ENCODE peak calls at places on chromosomes 16 and 17, in seven cellular contexts. One of them, this sample, is unnamed.

GRCh38 chr16:83187404-83187803 is 560.6 kb downstream of the CDH13 start:
- DNase-seq in GM23338: no peak
- DNase-seq in naive thymus-derived CD8-positive, alpha-beta T cell: no peak
- DNase-seq in iris pigment epithelial cell: peak; percentile 88
- DNase-seq in HT1080: peak; percentile 91
- DNase-seq in nephron progenitor cell: no peak
- DNase-seq in amygdala: no peak
- DNase-seq in this sample: peak; percentile 90

GRCh38 chr16:83806721-83807120 is 1.1 kb upstream of the HSBP1 start:
- DNase-seq in GM23338: no peak
- DNase-seq in naive thymus-derived CD8-positive, alpha-beta T cell: no peak
- DNase-seq in iris pigment epithelial cell: no peak
- DNase-seq in HT1080: no peak
- DNase-seq in nephron progenitor cell: no peak
- DNase-seq in amygdala: no peak
- DNase-seq in this sample: no peak

GRCh38 chr16:519425-519824 is 8.1 kb upstream of the CAPN15 start:
- DNase-seq in GM23338: no peak
- DNase-seq in naive thymus-derived CD8-positive, alpha-beta T cell: no peak
- DNase-seq in iris pigment epithelial cell: no peak
- DNase-seq in HT1080: no peak
- DNase-seq in nephron progenitor cell: no peak
- DNase-seq in amygdala: no peak
- DNase-seq in this sample: no peak

GRCh38 chr17:4329838-4330237 is 36.6 kb downstream of the UBE2G1 start:
- DNase-seq in GM23338: no peak
- DNase-seq in naive thymus-derived CD8-positive, alpha-beta T cell: no peak
- DNase-seq in iris pigment epithelial cell: peak; percentile 94
- DNase-seq in HT1080: peak; percentile 82
- DNase-seq in nephron progenitor cell: no peak
- DNase-seq in amygdala: no peak
- DNase-seq in this sample: peak; percentile 95

GRCh38 chr16:2250652-2251280 is 621 bp downstream of the ECI1 start:
- DNase-seq in GM23338: peak; percentile 47
- DNase-seq in naive thymus-derived CD8-positive, alpha-beta T cell: no peak
- DNase-seq in iris pigment epithelial cell: peak; percentile 43
- DNase-seq in HT1080: peak; percentile 55
- DNase-seq in nephron progenitor cell: peak; percentile 30
- DNase-seq in amygdala: no peak
- DNase-seq in this sample: peak; percentile 49

GRCh38 chr17:63824362-63824761 is 2.9 kb upstream of the PSMC5 start:
- DNase-seq in GM23338: no peak
- DNase-seq in naive thymus-derived CD8-positive, alpha-beta T cell: no peak
- DNase-seq in iris pigment epithelial cell: no peak
- DNase-seq in HT1080: no peak
- DNase-seq in nephron progenitor cell: no peak
- DNase-seq in amygdala: no peak
- DNase-seq in this sample: no peak

GRCh38 chr17:28911411-28912045 is 8.6 kb upstream of the DHRS13 start:
- DNase-seq in GM23338: no peak
- DNase-seq in naive thymus-derived CD8-positive, alpha-beta T cell: no peak
- DNase-seq in iris pigment epithelial cell: no peak
- DNase-seq in HT1080: no peak
- DNase-seq in nephron progenitor cell: no peak
- DNase-seq in amygdala: no peak
- DNase-seq in this sample: no peak

GRCh38 chr17:57566724-57567123 is 178.4 kb downstream of the CCDC182 start:
- DNase-seq in GM23338: no peak
- DNase-seq in naive thymus-derived CD8-positive, alpha-beta T cell: no peak
- DNase-seq in iris pigment epithelial cell: no peak
- DNase-seq in HT1080: no peak
- DNase-seq in nephron progenitor cell: no peak
- DNase-seq in amygdala: no peak
- DNase-seq in this sample: no peak

GRCh38 chr17:43217614-43218087 is 6.0 kb downstream of the TMEM106A start:
- DNase-seq in GM23338: no peak
- DNase-seq in naive thymus-derived CD8-positive, alpha-beta T cell: no peak
- DNase-seq in iris pigment epithelial cell: no peak
- DNase-seq in HT1080: peak; percentile 17
- DNase-seq in nephron progenitor cell: no peak
- DNase-seq in amygdala: no peak
- DNase-seq in this sample: no peak

GRCh38 chr16:25413962-25414361 is 156.3 kb upstream of the ZKSCAN2 start:
- DNase-seq in GM23338: no peak
- DNase-seq in naive thymus-derived CD8-positive, alpha-beta T cell: no peak
- DNase-seq in iris pigment epithelial cell: peak; percentile 1
- DNase-seq in HT1080: no peak
- DNase-seq in nephron progenitor cell: no peak
- DNase-seq in amygdala: no peak
- DNase-seq in this sample: peak; percentile 2

GRCh38 chr17:75806822-75807500 is 22.4 kb downstream of the UNK start:
- DNase-seq in GM23338: no peak
- DNase-seq in naive thymus-derived CD8-positive, alpha-beta T cell: no peak
- DNase-seq in iris pigment epithelial cell: no peak
- DNase-seq in HT1080: no peak
- DNase-seq in nephron progenitor cell: no peak
- DNase-seq in amygdala: no peak
- DNase-seq in this sample: no peak

GRCh38 chr16:377419-377951 is 4.3 kb downstream of the PGAP6 start:
- DNase-seq in GM23338: no peak
- DNase-seq in naive thymus-derived CD8-positive, alpha-beta T cell: no peak
- DNase-seq in iris pigment epithelial cell: no peak
- DNase-seq in HT1080: no peak
- DNase-seq in nephron progenitor cell: no peak
- DNase-seq in amygdala: no peak
- DNase-seq in this sample: no peak

GRCh38 chr16:49581630-49582298 is 208.2 kb downstream of the C16orf78 start:
- DNase-seq in GM23338: no peak
- DNase-seq in naive thymus-derived CD8-positive, alpha-beta T cell: no peak
- DNase-seq in iris pigment epithelial cell: no peak
- DNase-seq in HT1080: no peak
- DNase-seq in nephron progenitor cell: no peak
- DNase-seq in amygdala: no peak
- DNase-seq in this sample: no peak

GRCh38 chr16:2675714-2676113 is 6.6 kb upstream of the KCTD5 start:
- DNase-seq in GM23338: no peak
- DNase-seq in naive thymus-derived CD8-positive, alpha-beta T cell: no peak
- DNase-seq in iris pigment epithelial cell: no peak
- DNase-seq in HT1080: peak; percentile 85
- DNase-seq in nephron progenitor cell: no peak
- DNase-seq in amygdala: no peak
- DNase-seq in this sample: no peak

GRCh38 chr16:56356276-56357241 is 68.8 kb downstream of the AMFR start:
- DNase-seq in GM23338: peak; percentile 92
- DNase-seq in naive thymus-derived CD8-positive, alpha-beta T cell: peak; percentile 41
- DNase-seq in iris pigment epithelial cell: peak; percentile 90
- DNase-seq in HT1080: peak; percentile 90
- DNase-seq in nephron progenitor cell: peak; percentile 84
- DNase-seq in amygdala: no peak
- DNase-seq in this sample: peak; percentile 83

GRCh38 chr16:11909653-11910551 is 5.9 kb downstream of the GSPT1 start:
- DNase-seq in GM23338: no peak
- DNase-seq in naive thymus-derived CD8-positive, alpha-beta T cell: no peak
- DNase-seq in iris pigment epithelial cell: peak; percentile 57
- DNase-seq in HT1080: no peak
- DNase-seq in nephron progenitor cell: no peak
- DNase-seq in amygdala: no peak
- DNase-seq in this sample: no peak

GRCh38 chr17:6059406-6059805 is 10.8 kb upstream of the WSCD1 start:
- DNase-seq in GM23338: no peak
- DNase-seq in naive thymus-derived CD8-positive, alpha-beta T cell: no peak
- DNase-seq in iris pigment epithelial cell: no peak
- DNase-seq in HT1080: no peak
- DNase-seq in nephron progenitor cell: no peak
- DNase-seq in amygdala: no peak
- DNase-seq in this sample: no peak

GRCh38 chr16:14531101-14531500 is 99.0 kb downstream of the PARN start:
- DNase-seq in GM23338: no peak
- DNase-seq in naive thymus-derived CD8-positive, alpha-beta T cell: no peak
- DNase-seq in iris pigment epithelial cell: no peak
- DNase-seq in HT1080: no peak
- DNase-seq in nephron progenitor cell: no peak
- DNase-seq in amygdala: no peak
- DNase-seq in this sample: no peak

GRCh38 chr16:25210758-25211157 is 6.0 kb upstream of the AQP8 start:
- DNase-seq in GM23338: no peak
- DNase-seq in naive thymus-derived CD8-positive, alpha-beta T cell: no peak
- DNase-seq in iris pigment epithelial cell: peak; percentile 90
- DNase-seq in HT1080: peak; percentile 96
- DNase-seq in nephron progenitor cell: no peak
- DNase-seq in amygdala: no peak
- DNase-seq in this sample: peak; percentile 92

GRCh38 chr16:51359141-51359960 is 208.3 kb upstream of the SALL1 start:
- DNase-seq in GM23338: peak; percentile 68
- DNase-seq in naive thymus-derived CD8-positive, alpha-beta T cell: no peak
- DNase-seq in iris pigment epithelial cell: peak; percentile 3
- DNase-seq in HT1080: no peak
- DNase-seq in nephron progenitor cell: peak; percentile 19
- DNase-seq in amygdala: peak; percentile 48
- DNase-seq in this sample: no peak

GRCh38 chr16:2804728-2805127 is 6.5 kb downstream of the PRSS41 start:
- DNase-seq in GM23338: no peak
- DNase-seq in naive thymus-derived CD8-positive, alpha-beta T cell: no peak
- DNase-seq in iris pigment epithelial cell: no peak
- DNase-seq in HT1080: no peak
- DNase-seq in nephron progenitor cell: no peak
- DNase-seq in amygdala: no peak
- DNase-seq in this sample: no peak

GRCh38 chr16:88534731-88535141 is 35.5 kb upstream of the ZC3H18 start:
- DNase-seq in GM23338: peak; percentile 65
- DNase-seq in naive thymus-derived CD8-positive, alpha-beta T cell: peak; percentile 25
- DNase-seq in iris pigment epithelial cell: peak; percentile 67
- DNase-seq in HT1080: no peak
- DNase-seq in nephron progenitor cell: peak; percentile 65
- DNase-seq in amygdala: no peak
- DNase-seq in this sample: no peak

GRCh38 chr17:75239214-75239613 is 22.2 kb downstream of the GGA3 start:
- DNase-seq in GM23338: no peak
- DNase-seq in naive thymus-derived CD8-positive, alpha-beta T cell: no peak
- DNase-seq in iris pigment epithelial cell: no peak
- DNase-seq in HT1080: no peak
- DNase-seq in nephron progenitor cell: no peak
- DNase-seq in amygdala: no peak
- DNase-seq in this sample: no peak

GRCh38 chr17:62099532-62099931 is 34.5 kb upstream of the MED13 start:
- DNase-seq in GM23338: no peak
- DNase-seq in naive thymus-derived CD8-positive, alpha-beta T cell: no peak
- DNase-seq in iris pigment epithelial cell: no peak
- DNase-seq in HT1080: no peak
- DNase-seq in nephron progenitor cell: no peak
- DNase-seq in amygdala: no peak
- DNase-seq in this sample: no peak

GRCh38 chr17:16926591-16927451 is 45.1 kb downstream of the TNFRSF13B start:
- DNase-seq in GM23338: no peak
- DNase-seq in naive thymus-derived CD8-positive, alpha-beta T cell: no peak
- DNase-seq in iris pigment epithelial cell: peak; percentile 21
- DNase-seq in HT1080: peak; percentile 45
- DNase-seq in nephron progenitor cell: no peak
- DNase-seq in amygdala: no peak
- DNase-seq in this sample: peak; percentile 41

GRCh38 chr17:62761884-62762283 is 46.2 kb downstream of the MARCHF10 start:
- DNase-seq in GM23338: peak; percentile 80
- DNase-seq in naive thymus-derived CD8-positive, alpha-beta T cell: no peak
- DNase-seq in iris pigment epithelial cell: no peak
- DNase-seq in HT1080: peak; percentile 38
- DNase-seq in nephron progenitor cell: no peak
- DNase-seq in amygdala: no peak
- DNase-seq in this sample: peak; percentile 34

GRCh38 chr16:84874004-84874435 is 54.2 kb downstream of the CRISPLD2 start:
- DNase-seq in GM23338: no peak
- DNase-seq in naive thymus-derived CD8-positive, alpha-beta T cell: no peak
- DNase-seq in iris pigment epithelial cell: peak; percentile 20
- DNase-seq in HT1080: no peak
- DNase-seq in nephron progenitor cell: no peak
- DNase-seq in amygdala: no peak
- DNase-seq in this sample: no peak

GRCh38 chr17:34171245-34171818 is 83.8 kb upstream of the CCL2 start:
- DNase-seq in GM23338: peak; percentile 88
- DNase-seq in naive thymus-derived CD8-positive, alpha-beta T cell: peak; percentile 43
- DNase-seq in iris pigment epithelial cell: peak; percentile 69
- DNase-seq in HT1080: peak; percentile 52
- DNase-seq in nephron progenitor cell: peak; percentile 64
- DNase-seq in amygdala: no peak
- DNase-seq in this sample: peak; percentile 64

GRCh38 chr16:86442703-86443102 is 67.6 kb upstream of the FOXF1 start:
- DNase-seq in GM23338: no peak
- DNase-seq in naive thymus-derived CD8-positive, alpha-beta T cell: no peak
- DNase-seq in iris pigment epithelial cell: no peak
- DNase-seq in HT1080: no peak
- DNase-seq in nephron progenitor cell: no peak
- DNase-seq in amygdala: no peak
- DNase-seq in this sample: no peak

GRCh38 chr17:72376486-72377345 is 255.9 kb downstream of the SOX9 start:
- DNase-seq in GM23338: no peak
- DNase-seq in naive thymus-derived CD8-positive, alpha-beta T cell: no peak
- DNase-seq in iris pigment epithelial cell: no peak
- DNase-seq in HT1080: no peak
- DNase-seq in nephron progenitor cell: peak; percentile 32
- DNase-seq in amygdala: no peak
- DNase-seq in this sample: no peak

GRCh38 chr17:77744268-77744988 is 214.1 kb upstream of the TNRC6C start:
- DNase-seq in GM23338: no peak
- DNase-seq in naive thymus-derived CD8-positive, alpha-beta T cell: no peak
- DNase-seq in iris pigment epithelial cell: no peak
- DNase-seq in HT1080: no peak
- DNase-seq in nephron progenitor cell: no peak
- DNase-seq in amygdala: no peak
- DNase-seq in this sample: no peak

GRCh38 chr16:1923299-1924034 is 5.3 kb upstream of the HS3ST6 start:
- DNase-seq in GM23338: peak; percentile 83
- DNase-seq in naive thymus-derived CD8-positive, alpha-beta T cell: no peak
- DNase-seq in iris pigment epithelial cell: peak; percentile 22
- DNase-seq in HT1080: peak; percentile 54
- DNase-seq in nephron progenitor cell: peak; percentile 76
- DNase-seq in amygdala: no peak
- DNase-seq in this sample: peak; percentile 92

GRCh38 chr17:61324540-61324868 is 75.1 kb upstream of the TBX2 start:
- DNase-seq in GM23338: no peak
- DNase-seq in naive thymus-derived CD8-positive, alpha-beta T cell: no peak
- DNase-seq in iris pigment epithelial cell: peak; percentile 66
- DNase-seq in HT1080: peak; percentile 56
- DNase-seq in nephron progenitor cell: no peak
- DNase-seq in amygdala: no peak
- DNase-seq in this sample: peak; percentile 69